ENCODE peak calls at places on chromosomes 4 and X, in ten cellular contexts. N is HCT116, P is suprapubic skin, Q is psoas muscle, R is aorta, A is MM.1S, X is heart right ventricle, D is right atrium auricular region, W is SK-N-SH, I is ovary. G is an unnamed sample.

GRCh38 chr4:138758876-138759275 is 256.7 kb upstream of the NOCT start:
- DNase-seq in R (no peak), P (no peak), W (no peak), Q (no peak), X (no peak), D (no peak), I (no peak), A (no peak), N (no peak), G (no peak)

GRCh38 chr4:169342906-169343560 is 72.3 kb upstream of the SH3RF1 start:
- DNase-seq in P (no peak), Q (no peak), A (no peak), R (no peak), X (no peak), N (no peak), I (no peak), D (no peak), W (no peak), G (no peak)

GRCh38 chr4:20687894-20688293 is 12.4 kb upstream of the PACRGL start:
- DNase-seq in P (no peak), N (no peak), I (no peak), D (no peak), R (no peak), X (no peak), A (no peak), W (no peak), Q (no peak), G (peak)

GRCh38 chr4:95183656-95184408 is 364.9 kb downstream of the UNC5C start:
- DNase-seq in A (no peak), W (no peak), I (no peak), X (no peak), D (no peak), Q (no peak), P (no peak), N (no peak), R (no peak), G (no peak)

GRCh38 chr4:845233-845835 is 19.4 kb upstream of the CPLX1 start:
- DNase-seq in X (no peak), R (peak), N (no peak), Q (peak), P (no peak), W (no peak), A (no peak), D (no peak), I (no peak), G (peak)

GRCh38 chr4:183017962-183018361 is 81.1 kb upstream of the WWC2 start:
- DNase-seq in X (no peak), Q (no peak), I (no peak), R (no peak), P (no peak), D (no peak), N (no peak), A (no peak), W (no peak), G (no peak)

GRCh38 chrX:149962859-149963757 is 24.8 kb upstream of the EOLA2 start:
- DNase-seq in N (peak), X (no peak), I (peak), D (no peak), R (no peak), A (peak), P (no peak), W (peak), Q (peak), G (no peak)

GRCh38 chr4:146124023-146124680 is 51.4 kb upstream of the LSM6 start:
- DNase-seq in P (no peak), I (no peak), A (no peak), N (no peak), X (no peak), R (no peak), D (no peak), W (no peak), Q (no peak), G (no peak)

GRCh38 chrX:9464435-9465371 is at the start of gene TBL1X:
- DNase-seq in X (peak), P (peak), W (peak), D (no peak), I (peak), A (peak), N (no peak), R (peak), Q (peak), G (no peak)

GRCh38 chrX:39613508-39613921 is 484.2 kb downstream of the BCOR start:
- DNase-seq in A (no peak), X (peak), I (peak), W (peak), R (no peak), P (no peak), D (no peak), N (no peak), Q (peak), G (no peak)

GRCh38 chr4:155608231-155608885 is 58.3 kb upstream of the GUCY1A1 start:
- DNase-seq in X (no peak), I (no peak), A (peak), W (no peak), N (no peak), R (no peak), D (no peak), Q (no peak), P (no peak), G (no peak)

GRCh38 chr4:171880136-171880535 is 66.9 kb downstream of the GALNTL6 start:
- DNase-seq in N (peak), A (no peak), I (no peak), W (no peak), R (no peak), X (no peak), D (no peak), Q (no peak), P (no peak), G (peak)

GRCh38 chr4:185265942-185266341 is 56.5 kb downstream of the SNX25 start:
- DNase-seq in P (no peak), I (no peak), D (no peak), X (no peak), W (no peak), R (no peak), Q (no peak), N (no peak), A (peak), G (no peak)

GRCh38 chr4:89572224-89572858 is 264.6 kb downstream of the SNCA start:
- DNase-seq in R (no peak), W (no peak), P (no peak), I (no peak), A (no peak), X (no peak), Q (no peak), D (no peak), N (no peak), G (no peak)

GRCh38 chr4:98930311-98930865 is 1.5 kb upstream of the EIF4E start:
- DNase-seq in N (no peak), R (no peak), P (no peak), D (no peak), Q (no peak), I (no peak), W (no peak), A (no peak), X (no peak), G (no peak)

GRCh38 chrX:129655547-129656248 is 942 bp upstream of the APLN start:
- DNase-seq in A (peak), N (no peak), Q (no peak), X (no peak), I (no peak), W (no peak), D (peak), R (no peak), P (no peak), G (no peak)

GRCh38 chr4:6333301-6334202 is 63.9 kb downstream of the WFS1 start:
- DNase-seq in D (no peak), A (peak), X (no peak), N (no peak), I (no peak), Q (peak), W (no peak), P (no peak), R (peak), G (no peak)

GRCh38 chr4:188282620-188283232 is 143.5 kb downstream of the TRIML1 start:
- DNase-seq in D (no peak), W (no peak), N (no peak), A (no peak), Q (no peak), I (no peak), X (no peak), P (no peak), R (no peak), G (no peak)

GRCh38 chrX:2921193-2921592 is 7.9 kb downstream of the ARSD start:
- DNase-seq in X (no peak), A (no peak), Q (no peak), W (no peak), R (no peak), I (no peak), D (no peak), N (no peak), P (no peak), G (no peak)

GRCh38 chr4:26076896-26077295 is 162.9 kb downstream of the SMIM20 start:
- DNase-seq in I (no peak), R (no peak), P (no peak), D (no peak), N (no peak), W (no peak), A (no peak), X (no peak), Q (no peak), G (no peak)

GRCh38 chr4:104942990-104943758 is 203.5 kb upstream of the TET2 start:
- DNase-seq in D (no peak), N (no peak), Q (no peak), A (no peak), X (no peak), I (no peak), P (no peak), R (no peak), W (no peak), G (no peak)

GRCh38 chr4:153217440-153217839 is 13.2 kb downstream of the TRIM2 start:
- DNase-seq in N (no peak), R (no peak), Q (no peak), D (no peak), P (no peak), I (no peak), A (no peak), X (no peak), W (no peak), G (no peak)

GRCh38 chr4:121380448-121381147 is at the start of gene QRFPR:
- DNase-seq in D (no peak), Q (peak), W (peak), P (no peak), R (no peak), I (no peak), A (peak), N (no peak), X (peak), G (no peak)

GRCh38 chr4:87108142-87108546 is 112.3 kb downstream of the KLHL8 start:
- DNase-seq in X (no peak), Q (peak), A (no peak), R (no peak), I (no peak), N (peak), P (no peak), W (peak), D (no peak), G (peak)
- H3K4me3 ChIP-seq in X (no peak), Q (peak), A (no peak), R (no peak), I (no peak), N (no peak), P (no peak), W (peak), D (no peak), G (no peak)

GRCh38 chr4:69096111-69096656 is at the start of gene UGT2B7:
- DNase-seq in P (no peak), I (no peak), D (no peak), Q (no peak), W (no peak), A (no peak), R (no peak), N (no peak), X (no peak), G (no peak)

GRCh38 chr4:69098470-69098869 is 2.2 kb downstream of the UGT2B7 start:
- DNase-seq in D (no peak), I (no peak), W (no peak), X (no peak), P (no peak), R (no peak), A (no peak), N (no peak), Q (no peak), G (no peak)

GRCh38 chr4:69095301-69095731 is 958 bp upstream of the UGT2B7 start:
- DNase-seq in N (no peak), A (no peak), Q (no peak), R (no peak), P (no peak), D (no peak), W (no peak), I (no peak), X (no peak), G (no peak)

GRCh38 chr4:69099910-69100309 is 3.6 kb downstream of the UGT2B7 start:
- DNase-seq in P (no peak), X (no peak), D (no peak), N (no peak), R (no peak), I (no peak), Q (no peak), W (no peak), A (no peak), G (no peak)

GRCh38 chr4:69096810-69097209 is 536 bp downstream of the UGT2B7 start:
- DNase-seq in P (no peak), X (no peak), Q (no peak), D (no peak), A (no peak), W (no peak), N (no peak), I (no peak), R (no peak), G (no peak)
- H3K4me3 ChIP-seq in P (no peak), X (no peak), Q (no peak), D (no peak), A (no peak), W (no peak), N (no peak), I (no peak), R (no peak), G (no peak)

GRCh38 chr4:37245391-37245954 is 930 bp downstream of the NWD2 start:
- DNase-seq in N (no peak), A (no peak), W (no peak), Q (no peak), D (no peak), I (no peak), X (no peak), P (no peak), R (no peak), G (no peak)
- H3K4me3 ChIP-seq in N (no peak), A (no peak), W (no peak), Q (no peak), D (no peak), I (no peak), X (no peak), P (no peak), R (no peak), G (no peak)

DNA sequence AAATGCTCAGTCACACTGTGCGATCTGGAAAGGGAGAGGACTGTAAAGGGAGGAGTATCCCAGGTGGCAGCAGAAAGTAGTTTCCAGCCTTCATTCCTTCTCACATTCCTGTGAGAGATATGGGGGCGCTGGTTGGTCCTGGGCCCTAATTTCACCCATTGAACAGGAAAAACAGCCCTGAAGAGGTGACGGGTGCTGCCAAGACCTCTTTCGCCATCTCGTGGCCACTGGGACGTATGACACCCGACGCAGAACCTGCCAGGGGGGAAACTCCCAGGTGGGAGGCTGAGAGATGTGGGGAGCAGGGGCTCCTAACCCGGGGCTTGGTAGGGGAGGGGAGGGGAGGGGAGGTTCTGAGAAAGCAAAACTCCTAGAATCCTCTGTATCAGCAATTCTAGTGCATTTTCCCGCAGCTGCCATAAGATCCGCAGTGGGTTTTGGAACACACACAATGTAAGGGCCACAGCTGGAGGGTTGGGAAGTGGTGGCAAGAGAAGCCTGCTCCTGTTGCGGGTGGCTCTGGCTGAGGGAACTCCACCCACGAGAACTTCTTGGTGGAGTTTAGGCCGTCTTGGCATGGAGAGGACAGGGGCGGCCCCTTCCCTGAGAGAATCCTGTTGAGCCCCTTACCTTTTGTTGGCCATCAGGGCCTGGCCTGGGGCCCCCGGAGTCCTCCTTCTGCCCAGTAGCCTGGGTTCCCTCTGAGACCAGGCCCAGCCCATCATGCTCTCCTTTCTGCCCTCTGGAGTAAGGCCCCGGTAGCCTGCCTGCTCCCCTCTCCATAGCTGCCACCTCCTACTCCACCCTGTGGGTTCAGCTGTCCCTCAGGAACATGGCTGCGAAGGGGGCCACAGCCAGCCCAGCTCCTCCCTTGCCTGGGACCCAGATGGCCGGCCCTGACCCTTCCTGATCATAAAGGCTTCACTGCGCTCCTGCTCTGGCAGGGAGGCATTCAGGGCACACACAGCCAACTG is 134.1 kb downstream of the OR13H1 start:
- DNase-seq in I (peak), Q (no peak), A (peak), P (no peak), R (no peak), N (peak), X (peak), D (no peak), W (peak), G (no peak)
- H3K4me3 ChIP-seq in I (no peak), Q (no peak), A (no peak), P (no peak), R (no peak), N (no peak), X (no peak), D (no peak), W (no peak), G (no peak)

G was measured in BJ.